ENCODE peak calls at places on chromosomes 5 and 9, in nine cellular contexts. One of them, this sample, is unnamed.

GRCh38 chr5:123035320-123035949 is 1.1 kb downstream of the PPIC start:
- DNase-seq in globus pallidus: peak; percentile 14
- DNase-seq in keratinocyte: no peak
- DNase-seq in left ventricle myocardium inferior: peak; percentile 33
- DNase-seq in NAMALWA: no peak
- DNase-seq in colonic mucosa: peak; percentile 70
- DNase-seq in CD8-positive, alpha-beta T cell: no peak
- DNase-seq in nucleus accumbens: no peak
- DNase-seq in stimulated activated CD8-positive, alpha-beta memory T cell treated with anti-CD3 and anti-CD28 coated beads, Interleukin-2, amount 100 ng/mL, for 1 hour: no peak
- DNase-seq in this sample: no peak

GRCh38 chr5:56405116-56405515 is 172.0 kb upstream of the ANKRD55 start:
- DNase-seq in globus pallidus: no peak
- DNase-seq in keratinocyte: no peak
- DNase-seq in left ventricle myocardium inferior: no peak
- DNase-seq in NAMALWA: no peak
- DNase-seq in colonic mucosa: no peak
- DNase-seq in CD8-positive, alpha-beta T cell: no peak
- DNase-seq in nucleus accumbens: no peak
- DNase-seq in stimulated activated CD8-positive, alpha-beta memory T cell treated with anti-CD3 and anti-CD28 coated beads, Interleukin-2, amount 100 ng/mL, for 1 hour: no peak
- DNase-seq in this sample: no peak

GRCh38 chr5:40606077-40606765 is 73.5 kb upstream of the PTGER4 start:
- DNase-seq in globus pallidus: no peak
- DNase-seq in keratinocyte: no peak
- DNase-seq in left ventricle myocardium inferior: no peak
- DNase-seq in NAMALWA: peak; percentile 46
- DNase-seq in colonic mucosa: no peak
- DNase-seq in CD8-positive, alpha-beta T cell: no peak
- DNase-seq in nucleus accumbens: no peak
- DNase-seq in stimulated activated CD8-positive, alpha-beta memory T cell treated with anti-CD3 and anti-CD28 coated beads, Interleukin-2, amount 100 ng/mL, for 1 hour: no peak
- DNase-seq in this sample: no peak

GRCh38 chr9:108323615-108324014 is 532.2 kb downstream of the ACTL7B start:
- DNase-seq in globus pallidus: no peak
- DNase-seq in keratinocyte: peak; percentile 26
- DNase-seq in left ventricle myocardium inferior: no peak
- DNase-seq in NAMALWA: no peak
- DNase-seq in colonic mucosa: no peak
- DNase-seq in CD8-positive, alpha-beta T cell: no peak
- DNase-seq in nucleus accumbens: no peak
- DNase-seq in stimulated activated CD8-positive, alpha-beta memory T cell treated with anti-CD3 and anti-CD28 coated beads, Interleukin-2, amount 100 ng/mL, for 1 hour: no peak
- DNase-seq in this sample: no peak

GRCh38 chr5:91302335-91302734 is 80.8 kb downstream of the ARRDC3 start:
- DNase-seq in globus pallidus: peak; percentile 48
- DNase-seq in keratinocyte: no peak
- DNase-seq in left ventricle myocardium inferior: no peak
- DNase-seq in NAMALWA: no peak
- DNase-seq in colonic mucosa: no peak
- DNase-seq in CD8-positive, alpha-beta T cell: no peak
- DNase-seq in nucleus accumbens: no peak
- DNase-seq in stimulated activated CD8-positive, alpha-beta memory T cell treated with anti-CD3 and anti-CD28 coated beads, Interleukin-2, amount 100 ng/mL, for 1 hour: no peak
- DNase-seq in this sample: no peak

GRCh38 chr5:65774346-65774745 is 52.3 kb downstream of the NLN start:
- DNase-seq in globus pallidus: no peak
- DNase-seq in keratinocyte: peak; percentile 80
- DNase-seq in left ventricle myocardium inferior: no peak
- DNase-seq in NAMALWA: no peak
- DNase-seq in colonic mucosa: no peak
- DNase-seq in CD8-positive, alpha-beta T cell: no peak
- DNase-seq in nucleus accumbens: no peak
- DNase-seq in stimulated activated CD8-positive, alpha-beta memory T cell treated with anti-CD3 and anti-CD28 coated beads, Interleukin-2, amount 100 ng/mL, for 1 hour: no peak
- DNase-seq in this sample: no peak

GRCh38 chr5:131393498-131393968 is 129.7 kb downstream of the CDC42SE2 start:
- DNase-seq in globus pallidus: peak; percentile 80
- DNase-seq in keratinocyte: no peak
- DNase-seq in left ventricle myocardium inferior: no peak
- DNase-seq in NAMALWA: no peak
- DNase-seq in colonic mucosa: no peak
- DNase-seq in CD8-positive, alpha-beta T cell: no peak
- DNase-seq in nucleus accumbens: no peak
- DNase-seq in stimulated activated CD8-positive, alpha-beta memory T cell treated with anti-CD3 and anti-CD28 coated beads, Interleukin-2, amount 100 ng/mL, for 1 hour: no peak
- DNase-seq in this sample: no peak

GRCh38 chr9:22005083-22005699 is 3.9 kb downstream of the CDKN2B start:
- DNase-seq in globus pallidus: no peak
- DNase-seq in keratinocyte: no peak
- DNase-seq in left ventricle myocardium inferior: no peak
- DNase-seq in NAMALWA: no peak
- DNase-seq in colonic mucosa: no peak
- DNase-seq in CD8-positive, alpha-beta T cell: no peak
- DNase-seq in nucleus accumbens: no peak
- DNase-seq in stimulated activated CD8-positive, alpha-beta memory T cell treated with anti-CD3 and anti-CD28 coated beads, Interleukin-2, amount 100 ng/mL, for 1 hour: no peak
- DNase-seq in this sample: no peak

GRCh38 chr9:129697956-129698757 is 32.7 kb downstream of the PRRX2 start:
- DNase-seq in globus pallidus: no peak
- DNase-seq in keratinocyte: no peak
- DNase-seq in left ventricle myocardium inferior: peak; percentile 46
- DNase-seq in NAMALWA: no peak
- DNase-seq in colonic mucosa: peak; percentile 37
- DNase-seq in CD8-positive, alpha-beta T cell: no peak
- DNase-seq in nucleus accumbens: no peak
- DNase-seq in stimulated activated CD8-positive, alpha-beta memory T cell treated with anti-CD3 and anti-CD28 coated beads, Interleukin-2, amount 100 ng/mL, for 1 hour: no peak
- DNase-seq in this sample: no peak

GRCh38 chr5:35438786-35439185 is 178.9 kb upstream of the SPEF2 start:
- DNase-seq in globus pallidus: no peak
- DNase-seq in keratinocyte: no peak
- DNase-seq in left ventricle myocardium inferior: no peak
- DNase-seq in NAMALWA: no peak
- DNase-seq in colonic mucosa: no peak
- DNase-seq in CD8-positive, alpha-beta T cell: no peak
- DNase-seq in nucleus accumbens: no peak
- DNase-seq in stimulated activated CD8-positive, alpha-beta memory T cell treated with anti-CD3 and anti-CD28 coated beads, Interleukin-2, amount 100 ng/mL, for 1 hour: no peak
- DNase-seq in this sample: no peak

GRCh38 chr9:96135071-96135825 is 166.7 kb downstream of the HSD17B3 start:
- DNase-seq in globus pallidus: no peak
- DNase-seq in keratinocyte: no peak
- DNase-seq in left ventricle myocardium inferior: no peak
- DNase-seq in NAMALWA: no peak
- DNase-seq in colonic mucosa: no peak
- DNase-seq in CD8-positive, alpha-beta T cell: no peak
- DNase-seq in nucleus accumbens: no peak
- DNase-seq in stimulated activated CD8-positive, alpha-beta memory T cell treated with anti-CD3 and anti-CD28 coated beads, Interleukin-2, amount 100 ng/mL, for 1 hour: no peak
- DNase-seq in this sample: no peak

GRCh38 chr9:93960971-93961841 is 6.1 kb upstream of the BARX1 start:
- DNase-seq in globus pallidus: no peak
- DNase-seq in keratinocyte: no peak
- DNase-seq in left ventricle myocardium inferior: no peak
- DNase-seq in NAMALWA: no peak
- DNase-seq in colonic mucosa: no peak
- DNase-seq in CD8-positive, alpha-beta T cell: no peak
- DNase-seq in nucleus accumbens: no peak
- DNase-seq in stimulated activated CD8-positive, alpha-beta memory T cell treated with anti-CD3 and anti-CD28 coated beads, Interleukin-2, amount 100 ng/mL, for 1 hour: no peak
- DNase-seq in this sample: no peak

GRCh38 chr9:36974731-36975130 is 59.3 kb downstream of the PAX5 start:
- DNase-seq in globus pallidus: no peak
- DNase-seq in keratinocyte: no peak
- DNase-seq in left ventricle myocardium inferior: no peak
- DNase-seq in NAMALWA: no peak
- DNase-seq in colonic mucosa: no peak
- DNase-seq in CD8-positive, alpha-beta T cell: no peak
- DNase-seq in nucleus accumbens: no peak
- DNase-seq in stimulated activated CD8-positive, alpha-beta memory T cell treated with anti-CD3 and anti-CD28 coated beads, Interleukin-2, amount 100 ng/mL, for 1 hour: no peak
- DNase-seq in this sample: no peak

GRCh38 chr9:114551750-114552685 is 35.6 kb upstream of the ATP6V1G1 start:
- DNase-seq in globus pallidus: no peak
- DNase-seq in keratinocyte: peak; percentile 93
- DNase-seq in left ventricle myocardium inferior: no peak
- DNase-seq in NAMALWA: no peak
- DNase-seq in colonic mucosa: peak; percentile 24
- DNase-seq in CD8-positive, alpha-beta T cell: no peak
- DNase-seq in nucleus accumbens: no peak
- DNase-seq in stimulated activated CD8-positive, alpha-beta memory T cell treated with anti-CD3 and anti-CD28 coated beads, Interleukin-2, amount 100 ng/mL, for 1 hour: no peak
- DNase-seq in this sample: no peak

GRCh38 chr9:121779381-121780117 is 128.1 kb downstream of the DAB2IP start:
- DNase-seq in globus pallidus: no peak
- DNase-seq in keratinocyte: no peak
- DNase-seq in left ventricle myocardium inferior: no peak
- DNase-seq in NAMALWA: no peak
- DNase-seq in colonic mucosa: no peak
- DNase-seq in CD8-positive, alpha-beta T cell: no peak
- DNase-seq in nucleus accumbens: no peak
- DNase-seq in stimulated activated CD8-positive, alpha-beta memory T cell treated with anti-CD3 and anti-CD28 coated beads, Interleukin-2, amount 100 ng/mL, for 1 hour: no peak
- DNase-seq in this sample: no peak

GRCh38 chr5:128539038-128539429 is 989 bp upstream of the FBN2 start:
- DNase-seq in globus pallidus: no peak
- DNase-seq in keratinocyte: no peak
- DNase-seq in left ventricle myocardium inferior: peak; percentile 18
- DNase-seq in NAMALWA: no peak
- DNase-seq in colonic mucosa: no peak
- DNase-seq in CD8-positive, alpha-beta T cell: no peak
- DNase-seq in nucleus accumbens: no peak
- DNase-seq in stimulated activated CD8-positive, alpha-beta memory T cell treated with anti-CD3 and anti-CD28 coated beads, Interleukin-2, amount 100 ng/mL, for 1 hour: no peak
- DNase-seq in this sample: no peak

GRCh38 chr9:136807281-136808074 is at the start of gene RABL6:
- DNase-seq in globus pallidus: peak; percentile 62
- DNase-seq in keratinocyte: no peak
- DNase-seq in left ventricle myocardium inferior: peak; percentile 81
- DNase-seq in NAMALWA: peak; percentile 73
- DNase-seq in colonic mucosa: peak; percentile 76
- DNase-seq in CD8-positive, alpha-beta T cell: peak; percentile 81
- DNase-seq in nucleus accumbens: peak; percentile 45
- DNase-seq in stimulated activated CD8-positive, alpha-beta memory T cell treated with anti-CD3 and anti-CD28 coated beads, Interleukin-2, amount 100 ng/mL, for 1 hour: peak; percentile 57
- DNase-seq in this sample: no peak

GRCh38 chr5:82593481-82593880 is 315.3 kb upstream of the RPS23 start:
- DNase-seq in globus pallidus: no peak
- DNase-seq in keratinocyte: no peak
- DNase-seq in left ventricle myocardium inferior: no peak
- DNase-seq in NAMALWA: no peak
- DNase-seq in colonic mucosa: no peak
- DNase-seq in CD8-positive, alpha-beta T cell: no peak
- DNase-seq in nucleus accumbens: no peak
- DNase-seq in stimulated activated CD8-positive, alpha-beta memory T cell treated with anti-CD3 and anti-CD28 coated beads, Interleukin-2, amount 100 ng/mL, for 1 hour: no peak
- DNase-seq in this sample: no peak

GRCh38 chr9:96450613-96451544 is 910 bp downstream of the HABP4 start:
- DNase-seq in globus pallidus: peak; percentile 28
- DNase-seq in keratinocyte: no peak
- DNase-seq in left ventricle myocardium inferior: peak; percentile 22
- DNase-seq in NAMALWA: no peak
- DNase-seq in colonic mucosa: peak; percentile 37
- DNase-seq in CD8-positive, alpha-beta T cell: peak; percentile 20
- DNase-seq in nucleus accumbens: no peak
- DNase-seq in stimulated activated CD8-positive, alpha-beta memory T cell treated with anti-CD3 and anti-CD28 coated beads, Interleukin-2, amount 100 ng/mL, for 1 hour: no peak
- DNase-seq in this sample: no peak

GRCh38 chr9:74729129-74729710 is 158.5 kb downstream of the TRPM6 start:
- DNase-seq in globus pallidus: no peak
- DNase-seq in keratinocyte: no peak
- DNase-seq in left ventricle myocardium inferior: no peak
- DNase-seq in NAMALWA: no peak
- DNase-seq in colonic mucosa: no peak
- DNase-seq in CD8-positive, alpha-beta T cell: no peak
- DNase-seq in nucleus accumbens: no peak
- DNase-seq in stimulated activated CD8-positive, alpha-beta memory T cell treated with anti-CD3 and anti-CD28 coated beads, Interleukin-2, amount 100 ng/mL, for 1 hour: no peak
- DNase-seq in this sample: no peak

GRCh38 chr5:68419101-68419636 is 203.6 kb downstream of the PIK3R1 start:
- DNase-seq in globus pallidus: no peak
- DNase-seq in keratinocyte: no peak
- DNase-seq in left ventricle myocardium inferior: no peak
- DNase-seq in NAMALWA: no peak
- DNase-seq in colonic mucosa: no peak
- DNase-seq in CD8-positive, alpha-beta T cell: no peak
- DNase-seq in nucleus accumbens: no peak
- DNase-seq in stimulated activated CD8-positive, alpha-beta memory T cell treated with anti-CD3 and anti-CD28 coated beads, Interleukin-2, amount 100 ng/mL, for 1 hour: no peak
- DNase-seq in this sample: no peak

GRCh38 chr9:130915096-130915447 is 18.5 kb upstream of the QRFP start:
- DNase-seq in globus pallidus: no peak
- DNase-seq in keratinocyte: no peak
- DNase-seq in left ventricle myocardium inferior: no peak
- DNase-seq in NAMALWA: no peak
- DNase-seq in colonic mucosa: no peak
- DNase-seq in CD8-positive, alpha-beta T cell: no peak
- DNase-seq in nucleus accumbens: no peak
- DNase-seq in stimulated activated CD8-positive, alpha-beta memory T cell treated with anti-CD3 and anti-CD28 coated beads, Interleukin-2, amount 100 ng/mL, for 1 hour: no peak
- DNase-seq in this sample: no peak

GRCh38 chr5:127660048-127660733 is 11.3 kb downstream of the CTXN3 start:
- DNase-seq in globus pallidus: no peak
- DNase-seq in keratinocyte: no peak
- DNase-seq in left ventricle myocardium inferior: no peak
- DNase-seq in NAMALWA: no peak
- DNase-seq in colonic mucosa: no peak
- DNase-seq in CD8-positive, alpha-beta T cell: no peak
- DNase-seq in nucleus accumbens: no peak
- DNase-seq in stimulated activated CD8-positive, alpha-beta memory T cell treated with anti-CD3 and anti-CD28 coated beads, Interleukin-2, amount 100 ng/mL, for 1 hour: no peak
- DNase-seq in this sample: no peak

GRCh38 chr5:40478766-40479165 is 200.9 kb upstream of the PTGER4 start:
- DNase-seq in globus pallidus: no peak
- DNase-seq in keratinocyte: no peak
- DNase-seq in left ventricle myocardium inferior: no peak
- DNase-seq in NAMALWA: no peak
- DNase-seq in colonic mucosa: no peak
- DNase-seq in CD8-positive, alpha-beta T cell: no peak
- DNase-seq in nucleus accumbens: no peak
- DNase-seq in stimulated activated CD8-positive, alpha-beta memory T cell treated with anti-CD3 and anti-CD28 coated beads, Interleukin-2, amount 100 ng/mL, for 1 hour: no peak
- DNase-seq in this sample: no peak

GRCh38 chr9:110543631-110544051 is 35.9 kb downstream of the SVEP1 start:
- DNase-seq in globus pallidus: peak; percentile 46
- DNase-seq in keratinocyte: no peak
- DNase-seq in left ventricle myocardium inferior: no peak
- DNase-seq in NAMALWA: no peak
- DNase-seq in colonic mucosa: no peak
- DNase-seq in CD8-positive, alpha-beta T cell: no peak
- DNase-seq in nucleus accumbens: no peak
- DNase-seq in stimulated activated CD8-positive, alpha-beta memory T cell treated with anti-CD3 and anti-CD28 coated beads, Interleukin-2, amount 100 ng/mL, for 1 hour: no peak
- DNase-seq in this sample: no peak

GRCh38 chr5:181245427-181246275 is 1.9 kb upstream of the RACK1 start:
- DNase-seq in globus pallidus: no peak
- DNase-seq in keratinocyte: no peak
- DNase-seq in left ventricle myocardium inferior: no peak
- DNase-seq in NAMALWA: no peak
- DNase-seq in colonic mucosa: no peak
- DNase-seq in CD8-positive, alpha-beta T cell: no peak
- DNase-seq in nucleus accumbens: no peak
- DNase-seq in stimulated activated CD8-positive, alpha-beta memory T cell treated with anti-CD3 and anti-CD28 coated beads, Interleukin-2, amount 100 ng/mL, for 1 hour: no peak
- DNase-seq in this sample: no peak

This sample was measured in GM12864.